ENCODE peak calls at places on chromosomes 5 and 9, in ten cellular contexts. One of them, this sample, is unnamed.

GRCh38 chr5:111781200-111781599 is 24.2 kb upstream of the NREP start:
- DNase-seq in uterus: no peak
- DNase-seq in HepG2: no peak
- DNase-seq in mucosa of descending colon: no peak
- DNase-seq in upper lobe of right lung: peak; percentile 67
- DNase-seq in CD8-positive, alpha-beta T cell: no peak
- DNase-seq in K562: no peak
- DNase-seq in fibroblast of lung: peak; percentile 81
- DNase-seq in endodermal cell: no peak
- DNase-seq in spleen: no peak
- DNase-seq in this sample: no peak

GRCh38 chr5:88680253-88681132 is 202.5 kb downstream of the MEF2C start:
- DNase-seq in uterus: peak; percentile 65
- DNase-seq in HepG2: peak; percentile 13
- DNase-seq in mucosa of descending colon: peak; percentile 67
- DNase-seq in upper lobe of right lung: peak; percentile 86
- DNase-seq in CD8-positive, alpha-beta T cell: peak; percentile 71
- DNase-seq in K562: peak; percentile 75
- DNase-seq in fibroblast of lung: peak; percentile 74
- DNase-seq in endodermal cell: peak; percentile 95
- DNase-seq in spleen: peak; percentile 93
- DNase-seq in this sample: peak; percentile 79

GRCh38 chr5:168714046-168714445 is 134.9 kb upstream of the PANK3 start:
- DNase-seq in uterus: no peak
- DNase-seq in HepG2: no peak
- DNase-seq in mucosa of descending colon: no peak
- DNase-seq in upper lobe of right lung: no peak
- DNase-seq in CD8-positive, alpha-beta T cell: no peak
- DNase-seq in K562: no peak
- DNase-seq in fibroblast of lung: peak; percentile 56
- DNase-seq in endodermal cell: peak; percentile 24
- DNase-seq in spleen: no peak
- DNase-seq in this sample: no peak

GRCh38 chr9:37693265-37693664 is 42.5 kb downstream of the FRMPD1 start:
- DNase-seq in uterus: no peak
- DNase-seq in HepG2: no peak
- DNase-seq in mucosa of descending colon: no peak
- DNase-seq in upper lobe of right lung: no peak
- DNase-seq in CD8-positive, alpha-beta T cell: no peak
- DNase-seq in K562: no peak
- DNase-seq in fibroblast of lung: no peak
- DNase-seq in endodermal cell: no peak
- DNase-seq in spleen: no peak
- DNase-seq in this sample: no peak

GRCh38 chr5:58380655-58381054 is 79.2 kb downstream of the PLK2 start:
- DNase-seq in uterus: no peak
- DNase-seq in HepG2: no peak
- DNase-seq in mucosa of descending colon: no peak
- DNase-seq in upper lobe of right lung: no peak
- DNase-seq in CD8-positive, alpha-beta T cell: no peak
- DNase-seq in K562: no peak
- DNase-seq in fibroblast of lung: no peak
- DNase-seq in endodermal cell: no peak
- DNase-seq in spleen: no peak
- DNase-seq in this sample: no peak

GRCh38 chr5:74391410-74391809 is 249.1 kb downstream of the ENC1 start:
- DNase-seq in uterus: no peak
- DNase-seq in HepG2: peak; percentile 27
- DNase-seq in mucosa of descending colon: no peak
- DNase-seq in upper lobe of right lung: no peak
- DNase-seq in CD8-positive, alpha-beta T cell: no peak
- DNase-seq in K562: peak; percentile 56
- DNase-seq in fibroblast of lung: no peak
- DNase-seq in endodermal cell: no peak
- DNase-seq in spleen: no peak
- DNase-seq in this sample: no peak

GRCh38 chr5:140107312-140108092 is 6.4 kb upstream of the PURA start:
- DNase-seq in uterus: peak; percentile 93
- DNase-seq in HepG2: peak; percentile 80
- DNase-seq in mucosa of descending colon: peak; percentile 97
- DNase-seq in upper lobe of right lung: peak; percentile 98
- DNase-seq in CD8-positive, alpha-beta T cell: peak; percentile 89
- DNase-seq in K562: peak; percentile 96
- DNase-seq in fibroblast of lung: peak; percentile 91
- DNase-seq in endodermal cell: peak; percentile 95
- DNase-seq in spleen: peak; percentile 99
- DNase-seq in this sample: peak; percentile 96

GRCh38 chr5:117888688-117889087 is 1099.7 kb downstream of the DTWD2 start:
- DNase-seq in uterus: no peak
- DNase-seq in HepG2: no peak
- DNase-seq in mucosa of descending colon: no peak
- DNase-seq in upper lobe of right lung: no peak
- DNase-seq in CD8-positive, alpha-beta T cell: no peak
- DNase-seq in K562: no peak
- DNase-seq in fibroblast of lung: no peak
- DNase-seq in endodermal cell: no peak
- DNase-seq in spleen: no peak
- DNase-seq in this sample: no peak

GRCh38 chr5:165232629-165233028 is 1727.2 kb downstream of the MAT2B start:
- DNase-seq in uterus: no peak
- DNase-seq in HepG2: no peak
- DNase-seq in mucosa of descending colon: no peak
- DNase-seq in upper lobe of right lung: no peak
- DNase-seq in CD8-positive, alpha-beta T cell: no peak
- DNase-seq in K562: no peak
- DNase-seq in fibroblast of lung: no peak
- DNase-seq in endodermal cell: no peak
- DNase-seq in spleen: no peak
- DNase-seq in this sample: no peak

GRCh38 chr9:136599074-136599531 is 53.3 kb upstream of the NOTCH1 start:
- DNase-seq in uterus: no peak
- DNase-seq in HepG2: no peak
- DNase-seq in mucosa of descending colon: peak; percentile 53
- DNase-seq in upper lobe of right lung: no peak
- DNase-seq in CD8-positive, alpha-beta T cell: no peak
- DNase-seq in K562: no peak
- DNase-seq in fibroblast of lung: no peak
- DNase-seq in endodermal cell: no peak
- DNase-seq in spleen: no peak
- DNase-seq in this sample: no peak

GRCh38 chr5:64505769-64506566 is at the start of gene RGS7BP:
- DNase-seq in uterus: peak; percentile 14
- DNase-seq in HepG2: no peak
- DNase-seq in mucosa of descending colon: no peak
- DNase-seq in upper lobe of right lung: peak; percentile 73
- DNase-seq in CD8-positive, alpha-beta T cell: no peak
- DNase-seq in K562: no peak
- DNase-seq in fibroblast of lung: peak; percentile 55
- DNase-seq in endodermal cell: peak; percentile 91
- DNase-seq in spleen: peak; percentile 77
- DNase-seq in this sample: peak; percentile 56

GRCh38 chr5:154295551-154295950 is 105.0 kb downstream of the GALNT10 start:
- DNase-seq in uterus: no peak
- DNase-seq in HepG2: no peak
- DNase-seq in mucosa of descending colon: no peak
- DNase-seq in upper lobe of right lung: no peak
- DNase-seq in CD8-positive, alpha-beta T cell: no peak
- DNase-seq in K562: no peak
- DNase-seq in fibroblast of lung: no peak
- DNase-seq in endodermal cell: no peak
- DNase-seq in spleen: no peak
- DNase-seq in this sample: no peak

GRCh38 chr9:19049872-19050636 is 827 bp downstream of the RRAGA start:
- DNase-seq in uterus: no peak
- DNase-seq in HepG2: no peak
- DNase-seq in mucosa of descending colon: no peak
- DNase-seq in upper lobe of right lung: no peak
- DNase-seq in CD8-positive, alpha-beta T cell: no peak
- DNase-seq in K562: peak; percentile 20
- DNase-seq in fibroblast of lung: peak; percentile 63
- DNase-seq in endodermal cell: peak; percentile 65
- DNase-seq in spleen: no peak
- DNase-seq in this sample: no peak

GRCh38 chr9:115973241-115973640 is 180.3 kb upstream of the PAPPA start:
- DNase-seq in uterus: no peak
- DNase-seq in HepG2: no peak
- DNase-seq in mucosa of descending colon: no peak
- DNase-seq in upper lobe of right lung: no peak
- DNase-seq in CD8-positive, alpha-beta T cell: no peak
- DNase-seq in K562: no peak
- DNase-seq in fibroblast of lung: no peak
- DNase-seq in endodermal cell: no peak
- DNase-seq in spleen: no peak
- DNase-seq in this sample: no peak

GRCh38 chr5:110333384-110333783 is 393.1 kb downstream of the TMEM232 start:
- DNase-seq in uterus: no peak
- DNase-seq in HepG2: peak; percentile 24
- DNase-seq in mucosa of descending colon: no peak
- DNase-seq in upper lobe of right lung: no peak
- DNase-seq in CD8-positive, alpha-beta T cell: no peak
- DNase-seq in K562: peak; percentile 1
- DNase-seq in fibroblast of lung: no peak
- DNase-seq in endodermal cell: peak; percentile 82
- DNase-seq in spleen: no peak
- DNase-seq in this sample: peak; percentile 60
- TF ChIP-seq CTCF in uterus: no peak
- TF ChIP-seq CTCF in HepG2: peak; percentile 62
- TF ChIP-seq CTCF in mucosa of descending colon: no peak
- TF ChIP-seq CTCF in upper lobe of right lung: no peak
- TF ChIP-seq CTCF in CD8-positive, alpha-beta T cell: no peak
- TF ChIP-seq CTCF in K562: no peak
- TF ChIP-seq CTCF in fibroblast of lung: no peak
- TF ChIP-seq CTCF in endodermal cell: peak; percentile 87
- TF ChIP-seq CTCF in spleen: no peak
- TF ChIP-seq CTCF in this sample: peak; percentile 52

GRCh38 chr5:170387775-170388174 is 1.4 kb downstream of the KCNMB1 start:
- DNase-seq in uterus: no peak
- DNase-seq in HepG2: no peak
- DNase-seq in mucosa of descending colon: no peak
- DNase-seq in upper lobe of right lung: no peak
- DNase-seq in CD8-positive, alpha-beta T cell: no peak
- DNase-seq in K562: no peak
- DNase-seq in fibroblast of lung: no peak
- DNase-seq in endodermal cell: no peak
- DNase-seq in spleen: no peak
- DNase-seq in this sample: no peak
- H3K4me3 ChIP-seq in uterus: peak overlapping the region; percentile 53
- H3K4me3 ChIP-seq in HepG2: no peak overlapping the region
- H3K4me3 ChIP-seq in mucosa of descending colon: no peak overlapping the region
- H3K4me3 ChIP-seq in upper lobe of right lung: no peak overlapping the region
- H3K4me3 ChIP-seq in CD8-positive, alpha-beta T cell: no peak overlapping the region
- H3K4me3 ChIP-seq in K562: no peak overlapping the region
- H3K4me3 ChIP-seq in fibroblast of lung: no peak overlapping the region
- H3K4me3 ChIP-seq in endodermal cell: no peak overlapping the region
- H3K4me3 ChIP-seq in spleen: no peak overlapping the region
- H3K4me3 ChIP-seq in this sample: no peak overlapping the region

GRCh38 chr9:99682378-99682777 is 139.3 kb upstream of the NR4A3 start:
- DNase-seq in uterus: no peak
- DNase-seq in HepG2: no peak
- DNase-seq in mucosa of descending colon: no peak
- DNase-seq in upper lobe of right lung: no peak
- DNase-seq in CD8-positive, alpha-beta T cell: no peak
- DNase-seq in K562: no peak
- DNase-seq in fibroblast of lung: no peak
- DNase-seq in endodermal cell: no peak
- DNase-seq in spleen: no peak
- DNase-seq in this sample: no peak

GRCh38 chr9:99678550-99678949 is 143.1 kb upstream of the NR4A3 start:
- DNase-seq in uterus: no peak
- DNase-seq in HepG2: no peak
- DNase-seq in mucosa of descending colon: no peak
- DNase-seq in upper lobe of right lung: no peak
- DNase-seq in CD8-positive, alpha-beta T cell: no peak
- DNase-seq in K562: no peak
- DNase-seq in fibroblast of lung: no peak
- DNase-seq in endodermal cell: no peak
- DNase-seq in spleen: no peak
- DNase-seq in this sample: no peak

GRCh38 chr9:99680191-99680590 is 141.5 kb upstream of the NR4A3 start:
- DNase-seq in uterus: no peak
- DNase-seq in HepG2: no peak
- DNase-seq in mucosa of descending colon: no peak
- DNase-seq in upper lobe of right lung: no peak
- DNase-seq in CD8-positive, alpha-beta T cell: no peak
- DNase-seq in K562: no peak
- DNase-seq in fibroblast of lung: peak; percentile 70
- DNase-seq in endodermal cell: no peak
- DNase-seq in spleen: no peak
- DNase-seq in this sample: no peak

GRCh38 chr9:99681113-99681512 is 140.6 kb upstream of the NR4A3 start:
- DNase-seq in uterus: no peak
- DNase-seq in HepG2: no peak
- DNase-seq in mucosa of descending colon: no peak
- DNase-seq in upper lobe of right lung: no peak
- DNase-seq in CD8-positive, alpha-beta T cell: no peak
- DNase-seq in K562: no peak
- DNase-seq in fibroblast of lung: no peak
- DNase-seq in endodermal cell: no peak
- DNase-seq in spleen: no peak
- DNase-seq in this sample: no peak

DNA sequence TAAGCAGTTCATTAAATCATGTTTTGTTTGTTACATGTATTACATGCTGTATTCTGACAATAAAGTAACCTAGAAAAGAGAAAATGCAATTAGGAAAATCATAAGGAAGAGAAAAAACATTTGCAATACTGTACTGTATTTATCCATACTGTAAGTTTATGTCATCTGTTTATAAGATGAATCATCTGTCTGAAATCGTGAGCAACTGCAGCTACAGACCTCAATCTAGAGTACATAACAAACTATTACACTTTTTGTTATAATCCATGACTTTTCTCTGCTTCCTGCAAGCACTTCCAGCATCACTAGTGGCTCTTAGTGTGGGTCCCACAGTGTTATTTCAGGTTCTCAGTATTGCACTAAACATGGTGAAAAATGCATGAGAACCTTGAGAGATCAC is 144.4 kb upstream of the NR4A3 start:
- DNase-seq in uterus: no peak
- DNase-seq in HepG2: no peak
- DNase-seq in mucosa of descending colon: no peak
- DNase-seq in upper lobe of right lung: no peak
- DNase-seq in CD8-positive, alpha-beta T cell: no peak
- DNase-seq in K562: no peak
- DNase-seq in fibroblast of lung: peak; percentile 24
- DNase-seq in endodermal cell: no peak
- DNase-seq in spleen: no peak
- DNase-seq in this sample: no peak
- H3K9me3 ChIP-seq in uterus: no peaks in the 10 kb centered on the region
- H3K9me3 ChIP-seq in HepG2: peaks cover 9% of the 10 kb centered on the region
- H3K9me3 ChIP-seq in mucosa of descending colon: no peaks in the 10 kb centered on the region
- H3K9me3 ChIP-seq in upper lobe of right lung: no peaks in the 10 kb centered on the region
- H3K9me3 ChIP-seq in CD8-positive, alpha-beta T cell: no peaks in the 10 kb centered on the region
- H3K9me3 ChIP-seq in K562: no peaks in the 10 kb centered on the region
- H3K9me3 ChIP-seq in fibroblast of lung: no peaks in the 10 kb centered on the region
- H3K9me3 ChIP-seq in endodermal cell: peaks cover 26% of the 10 kb centered on the region
- H3K9me3 ChIP-seq in spleen: peaks cover 25% of the 10 kb centered on the region
- H3K9me3 ChIP-seq in this sample: peaks cover 13% of the 10 kb centered on the region

DNA sequence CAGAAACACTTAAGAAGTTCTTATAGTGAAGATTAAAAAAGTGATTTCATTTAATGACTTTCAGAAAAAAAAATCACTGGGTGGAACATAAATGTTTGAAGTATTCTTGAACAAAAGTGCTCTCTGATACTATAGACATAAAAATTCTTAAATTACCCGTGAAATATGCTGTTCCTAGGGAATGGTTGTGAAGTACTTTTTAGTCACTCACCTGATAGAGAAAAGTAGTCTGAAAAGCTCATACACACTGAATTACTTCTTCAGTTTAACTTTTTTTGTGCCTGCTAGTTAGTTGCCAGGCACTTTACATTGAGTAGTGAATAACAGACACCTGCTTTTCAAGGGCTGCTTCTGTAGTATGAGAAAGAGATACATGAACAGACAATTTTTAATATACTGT is 78.0 kb downstream of the SH3GL2 start:
- DNase-seq in uterus: no peak
- DNase-seq in HepG2: no peak
- DNase-seq in mucosa of descending colon: no peak
- DNase-seq in upper lobe of right lung: no peak
- DNase-seq in CD8-positive, alpha-beta T cell: no peak
- DNase-seq in K562: no peak
- DNase-seq in fibroblast of lung: no peak
- DNase-seq in endodermal cell: no peak
- DNase-seq in spleen: no peak
- DNase-seq in this sample: no peak
- TF ChIP-seq CTCF in uterus: no peak
- TF ChIP-seq CTCF in HepG2: no peak
- TF ChIP-seq CTCF in mucosa of descending colon: no peak
- TF ChIP-seq CTCF in upper lobe of right lung: no peak
- TF ChIP-seq CTCF in CD8-positive, alpha-beta T cell: no peak
- TF ChIP-seq CTCF in K562: no peak
- TF ChIP-seq CTCF in fibroblast of lung: no peak
- TF ChIP-seq CTCF in endodermal cell: no peak
- TF ChIP-seq CTCF in spleen: no peak
- TF ChIP-seq CTCF in this sample: no peak

This sample was measured in WERI-Rb-1.